ENCODE peak calls at places on chromosomes 5 and 9, in four cellular contexts. V, K, P and T are unnamed samples.

GRCh38 chr9:27701664-27702063 is 128.4 kb upstream of the C9orf72 start:
- DNase-seq in V (no peak), K (no peak), P (no peak), T (peak; percentile 55)

GRCh38 chr5:68962632-68963484 is 131.0 kb upstream of the SLC30A5 start:
- DNase-seq in V (peak; percentile 67), K (peak; percentile 84), P (no peak), T (peak; percentile 73)

GRCh38 chr9:114318416-114318815 is 4.5 kb upstream of the ORM1 start:
- DNase-seq in V (no peak), K (no peak), P (no peak), T (no peak)

GRCh38 chr9:99105152-99106043 is 485 bp downstream of the TGFBR1 start:
- DNase-seq in V (peak; percentile 57), K (peak; percentile 92), P (peak; percentile 15), T (peak; percentile 72)

GRCh38 chr9:38068616-38068865 is 486 bp downstream of the SHB start:
- DNase-seq in V (no peak), K (peak; percentile 81), P (no peak), T (peak; percentile 55)

GRCh38 chr5:141199359-141200235 is at the start of gene PCDHB11:
- DNase-seq in V (no peak), K (no peak), P (no peak), T (peak; percentile 32)

GRCh38 chr5:40844565-40844964 is 3.4 kb downstream of the CARD6 start:
- DNase-seq in V (no peak), K (no peak), P (no peak), T (no peak)

GRCh38 chr9:127140842-127141675 is 18.6 kb upstream of the ANGPTL2 start:
- DNase-seq in V (no peak), K (no peak), P (no peak), T (no peak)

GRCh38 chr5:81768960-81769452 is 18.1 kb upstream of the SSBP2 start:
- DNase-seq in V (no peak), K (peak; percentile 86), P (no peak), T (peak; percentile 68)

GRCh38 chr9:16866542-16866941 is 3.9 kb downstream of the BNC2 start:
- DNase-seq in V (no peak), K (peak; percentile 37), P (no peak), T (no peak)
- TF ChIP-seq CTCF in V (no peak), K (no peak), P (no peak), T (no peak)

GRCh38 chr5:111061618-111062017 is 9.9 kb upstream of the TSLP start:
- DNase-seq in V (no peak), K (no peak), P (no peak), T (no peak)
- TF ChIP-seq CTCF in V (no peak), K (no peak), P (no peak), T (no peak)

GRCh38 chr9:137048655-137049543 is 2.9 kb upstream of the NPDC1 start:
- DNase-seq in V (no peak), K (peak; percentile 18), P (no peak), T (no peak)

GRCh38 chr9:137050570-137050969 is 3.3 kb downstream of the ENTPD2 start:
- DNase-seq in V (no peak), K (no peak), P (no peak), T (no peak)

GRCh38 chr9:137052293-137052692 is 1.6 kb downstream of the ENTPD2 start:
- DNase-seq in V (no peak), K (no peak), P (no peak), T (no peak)

GRCh38 chr9:137051145-137051724 is 2.6 kb downstream of the ENTPD2 start:
- DNase-seq in V (no peak), K (no peak), P (no peak), T (no peak)

DNA sequence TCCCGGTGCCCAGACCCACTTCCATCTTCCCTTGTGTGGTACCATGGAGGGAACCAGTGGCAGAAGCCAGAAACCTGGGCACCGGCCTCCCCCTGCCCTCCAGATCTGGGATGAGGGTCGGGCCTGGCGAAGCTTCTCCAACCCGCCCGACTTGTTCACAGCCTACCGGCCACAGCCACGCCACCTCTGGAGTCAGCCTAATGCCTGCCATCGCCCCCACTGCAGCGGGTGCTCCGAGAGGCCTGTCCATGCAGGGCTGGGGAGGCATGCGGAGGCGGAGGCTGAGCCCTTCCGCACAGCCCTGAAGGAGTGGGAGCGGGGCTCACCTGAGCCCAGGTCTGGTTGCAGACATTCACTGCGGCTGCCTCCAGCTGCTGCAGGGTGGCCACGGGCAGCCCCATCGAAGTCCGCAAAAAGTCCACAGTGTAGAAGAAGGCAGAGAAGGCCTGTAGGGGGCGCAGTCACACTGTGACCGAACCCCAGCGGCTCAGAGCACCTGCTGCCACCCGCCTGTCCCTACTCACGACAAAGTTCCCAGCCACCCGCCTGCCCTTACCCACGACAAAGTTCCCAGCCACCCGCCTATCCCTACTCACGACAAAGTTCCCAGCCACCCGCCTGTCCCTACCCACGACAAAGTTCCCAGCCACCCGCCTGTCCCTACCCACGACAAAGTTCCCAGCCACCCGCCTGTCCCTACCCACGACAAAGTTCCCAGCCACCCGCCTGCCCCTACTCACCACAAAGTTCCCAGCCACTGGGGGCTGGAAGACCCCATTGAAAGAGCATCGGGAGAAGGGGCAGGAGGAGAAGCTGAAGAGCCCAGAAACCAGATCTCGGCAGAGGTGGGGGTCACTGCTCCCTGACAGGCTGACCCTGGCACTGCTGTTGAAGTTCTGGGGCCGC is 3.8 kb upstream of the NPDC1 start:
- DNase-seq in V (no peak), K (peak; percentile 76), P (no peak), T (peak; percentile 61)
- TF ChIP-seq CTCF in V (peak; percentile 73), K (peak; percentile 48), P (peak; percentile 33), T (peak; percentile 56)

DNA sequence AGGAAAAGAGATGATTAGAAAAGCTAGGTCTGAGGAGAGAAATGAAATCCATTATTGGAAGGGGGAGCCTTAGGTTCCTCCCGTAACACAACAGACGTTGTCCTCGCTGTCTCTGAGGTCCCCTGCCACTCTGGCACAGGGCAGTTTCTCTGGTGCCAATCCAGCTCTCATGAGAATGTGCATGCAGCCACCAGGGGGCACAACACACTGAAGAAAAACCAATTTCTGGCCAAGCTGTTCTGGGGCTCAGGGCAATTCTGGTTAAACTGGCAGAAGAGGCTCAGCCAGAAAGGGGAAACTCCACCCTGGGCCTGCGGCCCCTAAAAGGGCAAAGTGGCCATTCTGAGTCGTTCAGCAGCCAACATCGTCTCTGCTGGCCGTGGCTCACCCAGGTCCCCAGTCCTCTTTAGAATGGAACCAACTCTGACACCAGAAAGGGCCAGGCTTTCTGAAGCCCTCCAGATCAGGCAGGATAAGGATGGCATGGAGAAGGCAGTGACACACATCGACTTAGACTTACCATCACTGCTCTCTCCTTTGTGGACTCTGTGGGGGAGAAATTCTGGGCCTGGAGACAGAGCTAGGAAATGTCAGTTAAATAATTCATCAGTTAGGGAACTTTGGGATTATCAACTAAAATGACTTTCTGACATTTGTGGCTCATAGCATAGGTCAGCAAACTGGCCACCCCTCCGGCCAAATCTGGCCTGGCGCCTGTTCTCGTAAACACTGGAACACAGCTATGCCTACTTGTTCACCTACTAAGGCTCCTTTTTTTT is 58.5 kb upstream of the GOLPH3 start:
- DNase-seq in V (peak; percentile 78), K (peak; percentile 85), P (no peak), T (peak; percentile 75)
- TF ChIP-seq CTCF in V (peak; percentile 87), K (peak; percentile 78), P (peak; percentile 88), T (peak; percentile 62)

GRCh38 chr5:179769276-179769675 is 24.5 kb upstream of the LTC4S start:
- DNase-seq in V (no peak), K (no peak), P (no peak), T (no peak)

GRCh38 chr5:179769796-179770195 is 24.0 kb upstream of the LTC4S start:
- DNase-seq in V (peak; percentile 15), K (no peak), P (no peak), T (no peak)

GRCh38 chr5:179766021-179766725 is 27.6 kb upstream of the LTC4S start:
- DNase-seq in V (peak; percentile 51), K (peak; percentile 58), P (no peak), T (no peak)

GRCh38 chr5:179766726-179767455 is 26.9 kb upstream of the LTC4S start:
- DNase-seq in V (peak; percentile 1), K (no peak), P (no peak), T (no peak)

DNA sequence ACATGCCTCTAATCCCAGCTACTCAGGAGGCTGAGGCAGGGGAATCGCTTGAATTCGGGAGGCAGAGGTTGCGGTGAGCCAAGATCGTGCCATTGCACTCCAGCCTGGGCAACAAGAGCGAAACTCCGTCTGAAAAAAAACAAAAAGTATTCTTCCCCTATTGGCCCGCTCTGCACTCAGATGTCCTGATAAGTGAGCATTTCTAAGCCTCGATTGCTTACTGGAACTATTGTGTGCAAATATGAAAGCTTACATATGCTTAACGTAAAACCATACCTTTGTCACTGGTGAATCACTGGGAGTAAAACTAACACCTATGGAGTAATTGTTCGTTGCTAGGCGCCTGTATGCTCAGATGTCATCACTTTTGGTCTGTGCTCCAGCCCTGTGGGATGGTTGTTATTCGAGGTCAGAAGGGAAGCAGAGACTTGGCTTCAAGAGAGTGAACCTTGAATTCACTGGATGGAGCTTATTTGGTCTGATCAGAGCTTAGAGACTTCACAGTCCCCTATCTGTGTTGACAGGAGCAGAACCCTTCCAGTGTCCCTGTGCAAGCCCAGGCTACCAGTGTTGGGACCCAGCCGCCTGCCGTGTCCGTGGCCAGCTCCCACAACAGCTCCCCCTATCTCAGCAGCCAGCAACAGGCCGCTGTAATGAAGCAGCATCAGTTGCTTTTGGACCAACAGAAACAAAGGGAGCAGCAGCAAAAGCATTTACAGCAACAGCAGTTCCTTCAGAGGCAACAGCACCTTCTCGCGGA is 25.3 kb upstream of the LTC4S start:
- DNase-seq in V (peak; percentile 37), K (no peak), P (no peak), T (no peak)
- TF ChIP-seq CTCF in V (peak; percentile 19), K (no peak), P (no peak), T (no peak)

GRCh38 chr9:32161209-32161608 is 223.2 kb upstream of the ACO1 start:
- DNase-seq in V (no peak), K (no peak), P (no peak), T (no peak)
- TF ChIP-seq CTCF in V (no peak), K (no peak), P (no peak), T (no peak)

GRCh38 chr5:137234973-137235943 is 263.9 kb downstream of the SPOCK1 start:
- DNase-seq in V (no peak), K (no peak), P (no peak), T (peak; percentile 68)
- TF ChIP-seq CTCF in V (no peak), K (no peak), P (no peak), T (no peak)

DNA sequence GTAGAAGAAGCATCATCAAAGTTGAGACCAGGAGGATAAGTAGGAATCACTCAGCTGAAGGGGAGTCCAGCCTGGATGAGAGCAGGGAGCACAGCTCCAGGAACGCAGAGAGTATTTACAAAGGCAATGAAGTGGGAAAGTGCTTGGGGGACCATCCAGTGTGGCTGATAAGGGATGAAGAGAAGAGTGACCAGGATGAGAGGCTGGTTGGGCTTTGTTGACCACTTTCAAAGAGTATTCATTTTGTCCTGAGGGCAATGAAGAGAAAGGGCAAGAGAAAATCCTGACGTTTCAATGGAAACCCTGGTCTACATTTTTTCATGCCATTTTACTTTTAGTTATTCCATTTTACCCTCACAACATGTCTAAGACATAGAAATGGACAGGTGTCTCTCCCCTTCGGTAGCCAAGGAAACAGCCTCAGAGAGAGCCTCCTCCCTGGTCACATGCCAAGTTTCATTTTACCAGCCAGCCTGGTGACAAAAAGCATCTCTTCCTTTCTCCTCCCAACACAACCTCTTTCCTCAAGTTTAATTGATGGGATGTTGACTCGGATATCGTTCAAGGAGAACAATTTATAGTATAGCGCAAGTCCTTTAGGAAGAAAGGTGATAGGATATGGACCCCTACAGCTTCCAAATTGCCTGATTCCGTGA is 492.7 kb upstream of the CLINT1 start:
- DNase-seq in V (no peak), K (no peak), P (no peak), T (no peak)
- TF ChIP-seq CTCF in V (no peak), K (no peak), P (no peak), T (no peak)